ENCODE peak calls at places on chromosomes 3 and 15, in five cellular contexts. F is CD8-positive, alpha-beta memory T cell; K is neural progenitor cell; E is SJCRH30; M is right atrium auricular region. Q is an unnamed sample. For H3K4me1, the result is how much of the 10 kb centered on the place peaks cover.

GRCh38 chr3:142134799-142135325 is 14.5 kb downstream of the TFDP2 start:
- DNase-seq in F (no peak), K (no peak), E (no peak), M (no peak), Q (no peak)

GRCh38 chr3:124786491-124787241 is 56.4 kb downstream of the UMPS start:
- DNase-seq in K (no peak), M (no peak), F (no peak), E (no peak), Q (peak)

GRCh38 chr3:187012609-187013051 is 82.3 kb downstream of the ST6GAL1 start:
- DNase-seq in K (no peak), F (no peak), E (no peak), M (peak), Q (no peak)

GRCh38 chr15:40937762-40938529 is 8.8 kb downstream of the DLL4 start:
- DNase-seq in F (no peak), M (no peak), E (no peak), K (no peak), Q (peak)

GRCh38 chr3:186217820-186218164 is 108.9 kb upstream of the ETV5 start:
- DNase-seq in M (no peak), E (peak), F (no peak), K (no peak), Q (no peak)

GRCh38 chr3:10371167-10371566 is 50.3 kb upstream of the SEC13 start:
- DNase-seq in M (no peak), E (no peak), F (peak), K (no peak), Q (no peak)

GRCh38 chr3:120472121-120472844 is 21.5 kb upstream of the FSTL1 start:
- DNase-seq in K (no peak), F (no peak), E (no peak), M (no peak), Q (no peak)

GRCh38 chr3:186406669-186407635 is 44.9 kb upstream of the DGKG start:
- DNase-seq in K (no peak), E (no peak), F (no peak), M (no peak), Q (no peak)

GRCh38 chr15:36605626-36606263 is 26.3 kb downstream of the CDIN1 start:
- DNase-seq in F (no peak), E (peak), M (no peak), K (no peak), Q (peak)

GRCh38 chr15:57216288-57216687 is 160.0 kb upstream of the CGNL1 start:
- DNase-seq in E (peak), F (no peak), K (peak), M (no peak), Q (no peak)
- H3K27ac ChIP-seq in E (peak), F (no peak), K (peak), M (peak), Q (no peak)

GRCh38 chr3:172043233-172043632 is 3.9 kb downstream of the FNDC3B start:
- DNase-seq in K (no peak), E (no peak), M (no peak), F (no peak), Q (no peak)
- H3K4me3 ChIP-seq in K (no peak), E (no peak), M (no peak), F (no peak), Q (no peak)

GRCh38 chr3:9091811-9092210 is 128.5 kb upstream of the RAD18 start:
- DNase-seq in K (no peak), M (no peak), E (no peak), F (no peak), Q (no peak)

GRCh38 chr3:9087831-9088413 is 124.7 kb upstream of the RAD18 start:
- DNase-seq in E (no peak), M (no peak), F (no peak), K (no peak), Q (peak)

GRCh38 chr3:9088431-9089353 is 125.4 kb upstream of the RAD18 start:
- DNase-seq in F (no peak), M (no peak), E (no peak), K (no peak), Q (peak)
- H3K4me1 ChIP-seq in F (under half), M (under half), E (under half), K (under half), Q (under half)

DNA sequence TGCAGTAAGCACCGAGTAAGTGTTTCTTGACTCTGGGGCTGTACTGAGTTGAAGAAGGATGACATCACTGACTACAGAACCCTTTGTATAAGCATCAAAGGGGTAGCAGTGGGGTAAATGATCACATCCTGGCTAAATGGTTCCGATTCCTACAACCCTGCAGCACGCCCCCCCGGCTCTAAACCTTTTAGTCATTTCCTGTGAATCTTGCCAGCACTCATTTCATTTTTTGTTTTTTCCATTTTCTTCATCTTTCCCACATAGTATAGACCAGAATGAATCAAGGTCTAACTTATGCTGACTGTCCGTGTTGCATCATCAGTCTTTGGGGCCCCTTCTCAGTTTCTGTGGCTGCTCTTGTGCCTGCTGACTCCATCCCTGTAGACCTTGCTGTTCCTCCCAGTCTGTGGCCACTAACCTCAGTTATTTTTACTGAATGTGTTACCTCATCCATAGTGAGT is 383.1 kb upstream of the TPRG1 start:
- DNase-seq in E (no peak), K (no peak), M (no peak), F (peak), Q (no peak)
- H3K27ac ChIP-seq in E (no peak), K (no peak), M (no peak), F (no peak), Q (no peak)

GRCh38 chr15:96350321-96350720 is 19.8 kb downstream of the NR2F2 start:
- DNase-seq in E (no peak), K (peak), M (no peak), F (no peak), Q (no peak)

GRCh38 chr15:96349933-96350292 is 19.4 kb downstream of the NR2F2 start:
- DNase-seq in M (no peak), F (no peak), K (peak), E (no peak), Q (no peak)

GRCh38 chr15:96350884-96351639 is 20.6 kb downstream of the NR2F2 start:
- DNase-seq in K (no peak), M (no peak), E (no peak), F (no peak), Q (no peak)

GRCh38 chr15:96348112-96349027 is 17.9 kb downstream of the NR2F2 start:
- DNase-seq in M (no peak), E (no peak), K (peak), F (no peak), Q (no peak)

GRCh38 chr15:96349034-96349932 is 18.8 kb downstream of the NR2F2 start:
- DNase-seq in F (no peak), K (peak), E (no peak), M (no peak), Q (no peak)
- H3K4me3 ChIP-seq in F (no peak), K (peak), E (no peak), M (no peak), Q (no peak)

GRCh38 chr3:149655826-149656599 is 1.8 kb downstream of the WWTR1 start:
- DNase-seq in M (no peak), K (no peak), F (no peak), E (peak), Q (no peak)
- H3K4me1 ChIP-seq in M (under half), K (under half), F (under half), E (under half), Q (under half)

GRCh38 chr15:70752142-70752754 is 11.1 kb downstream of the UACA start:
- DNase-seq in M (peak), E (no peak), K (no peak), F (no peak), Q (peak)
- H3K27ac ChIP-seq in M (peak), E (no peak), K (no peak), F (no peak), Q (no peak)

DNA sequence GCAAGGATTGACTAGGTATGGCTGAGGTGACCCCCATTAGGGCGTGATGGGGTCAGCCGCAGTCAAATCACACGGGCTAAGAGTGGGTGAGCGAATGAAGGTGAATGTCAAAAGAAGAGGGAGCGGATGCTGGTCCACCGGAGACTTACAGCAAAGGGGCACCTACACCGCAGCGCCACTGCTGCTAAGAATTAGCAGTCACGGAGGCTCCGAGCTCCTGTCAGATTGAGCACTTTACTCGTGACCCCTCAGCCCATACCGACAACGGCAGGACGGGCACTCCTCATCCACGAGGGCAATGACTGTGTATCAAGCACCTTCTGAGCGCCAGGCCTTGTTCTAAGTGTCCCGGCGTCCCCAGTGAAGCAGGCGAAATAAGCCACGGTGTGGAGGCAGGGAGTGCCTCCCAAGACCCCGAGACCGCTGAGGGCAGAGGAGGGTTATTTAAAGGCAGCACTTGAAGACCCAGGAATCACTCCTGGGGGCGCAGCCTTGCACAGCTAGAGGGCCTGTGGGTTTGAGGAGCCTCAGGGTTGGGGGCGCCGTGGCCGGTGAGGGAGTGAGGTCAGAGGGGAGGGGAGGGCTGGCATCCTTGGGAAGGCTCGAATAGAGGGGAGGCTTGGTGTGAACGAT is 61.6 kb upstream of the GATA2 start:
- DNase-seq in F (no peak), E (no peak), M (no peak), K (no peak), Q (no peak)
- H3K4me3 ChIP-seq in F (no peak), E (no peak), M (peak), K (no peak), Q (no peak)

GRCh38 chr3:50323614-50324199 is 1.2 kb upstream of the HYAL2 start:
- DNase-seq in K (no peak), F (no peak), E (no peak), M (peak), Q (no peak)

GRCh38 chr3:50327129-50327528 is 894 bp downstream of the TUSC2 start:
- DNase-seq in K (no peak), E (no peak), F (no peak), M (no peak), Q (no peak)

GRCh38 chr3:50324351-50325144 is 2.0 kb upstream of the HYAL2 start:
- DNase-seq in K (peak), F (peak), E (peak), M (peak), Q (peak)

GRCh38 chr3:50326182-50326541 is 1.9 kb downstream of the TUSC2 start:
- DNase-seq in E (no peak), F (no peak), K (no peak), M (no peak), Q (no peak)

DNA sequence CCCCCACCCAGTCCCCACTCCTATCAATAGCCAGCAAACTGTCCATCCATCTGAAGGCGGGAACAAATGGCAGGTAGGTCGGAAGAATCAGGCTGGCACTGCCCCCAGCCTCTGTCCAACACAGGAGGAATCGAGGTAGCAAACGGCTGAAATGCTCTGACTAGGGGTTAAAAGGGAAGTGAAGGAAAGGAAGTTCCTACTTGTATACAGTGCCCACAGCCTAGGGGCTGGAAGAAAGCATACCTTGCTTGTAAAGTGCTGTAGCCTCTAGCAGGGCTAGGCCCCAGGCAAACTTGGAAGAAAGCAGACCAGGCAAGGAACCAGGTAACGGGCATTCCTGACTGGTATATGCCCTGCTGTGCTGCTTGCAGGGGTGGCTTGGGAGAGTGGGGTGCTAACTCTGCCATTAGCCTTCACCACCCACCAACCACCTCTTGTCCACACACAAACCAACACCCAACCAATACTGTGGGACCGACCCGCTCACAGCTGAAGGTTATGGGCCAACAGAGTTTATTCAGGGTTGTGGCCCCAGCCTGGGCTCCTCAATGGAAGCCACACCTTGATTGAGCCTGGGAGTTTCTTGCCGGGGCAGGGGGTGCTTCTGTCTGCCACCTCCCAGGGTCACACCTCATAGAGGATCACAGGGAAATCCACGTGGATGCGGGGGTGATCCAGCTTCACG is 2.4 kb downstream of the TUSC2 start:
- DNase-seq in E (no peak), F (no peak), K (no peak), M (no peak), Q (no peak)
- H3K4me1 ChIP-seq in E (under half), F (under half), K (under half), M (under half), Q (under half)

DNA sequence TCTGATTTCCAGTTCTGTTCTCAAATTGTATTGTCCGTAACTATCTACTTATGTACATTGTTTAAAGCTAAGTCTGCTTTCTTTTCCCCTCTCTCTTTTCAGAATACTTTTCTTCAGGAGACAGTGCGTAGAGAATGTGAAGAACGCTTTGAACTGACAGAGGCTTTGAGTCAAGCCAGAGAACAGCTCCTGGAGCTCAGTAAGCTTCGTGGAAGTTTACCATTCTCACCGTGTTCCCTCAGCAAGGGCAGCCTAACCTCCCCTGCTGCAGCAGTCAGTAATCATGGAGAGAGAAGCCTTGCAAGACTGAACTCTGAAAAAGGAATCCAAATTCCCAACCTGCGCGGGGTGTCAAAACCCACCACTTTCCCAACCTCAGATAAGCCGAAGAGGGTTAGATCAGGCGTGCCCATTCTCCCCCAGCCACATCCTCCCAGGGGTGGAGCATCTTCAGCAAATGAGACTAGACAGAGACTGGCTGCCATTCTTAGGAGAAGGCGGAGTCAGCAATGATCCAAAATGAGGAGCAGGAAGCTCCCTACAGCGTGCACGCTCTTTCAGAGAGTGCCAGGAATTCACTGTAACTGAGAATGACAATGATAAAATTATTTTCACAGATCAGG is 114.6 kb downstream of the CCNL1 start:
- DNase-seq in K (peak), M (no peak), E (peak), F (no peak), Q (no peak)
- H3K27ac ChIP-seq in K (no peak), M (peak), E (no peak), F (no peak), Q (no peak)